ENCODE peak calls at places on chromosome 3, in four cellular contexts. One of them, this sample, is unnamed.
A peak's percentile ranks its signal among the peaks of the same experiment; 100 is the strongest.

GRCh38 chr3:170564664-170565063 is 21.2 kb downstream of the SLC7A14 start:
- DNase-seq in IMR-90: no peak
- DNase-seq in mesendoderm: no peak
- DNase-seq in H1: no peak
- DNase-seq in this sample: no peak

GRCh38 chr3:18870642-18871041 is 277.7 kb upstream of the KCNH8 start:
- DNase-seq in IMR-90: no peak
- DNase-seq in mesendoderm: no peak
- DNase-seq in H1: no peak
- DNase-seq in this sample: no peak

GRCh38 chr3:15859507-15860013 is 61.8 kb upstream of the ANKRD28 start:
- DNase-seq in IMR-90: peak; percentile 74
- DNase-seq in mesendoderm: peak; percentile 92
- DNase-seq in H1: no peak
- DNase-seq in this sample: peak; percentile 84

GRCh38 chr3:145807990-145808389 is 353.0 kb downstream of the PLOD2 start:
- DNase-seq in IMR-90: peak; percentile 6
- DNase-seq in mesendoderm: peak; percentile 78
- DNase-seq in H1: no peak
- DNase-seq in this sample: no peak

GRCh38 chr3:107897471-107898180 is 193.2 kb downstream of the CD47 start:
- DNase-seq in IMR-90: peak; percentile 41
- DNase-seq in mesendoderm: no peak
- DNase-seq in H1: no peak
- DNase-seq in this sample: no peak

GRCh38 chr3:41404601-41405000 is 205.3 kb downstream of the CTNNB1 start:
- DNase-seq in IMR-90: no peak
- DNase-seq in mesendoderm: no peak
- DNase-seq in H1: no peak
- DNase-seq in this sample: no peak

GRCh38 chr3:13433931-13434330 is 13.8 kb upstream of the NUP210 start:
- DNase-seq in IMR-90: no peak
- DNase-seq in mesendoderm: no peak
- DNase-seq in H1: no peak
- DNase-seq in this sample: no peak

GRCh38 chr3:197181751-197182150 is 116.7 kb downstream of the DLG1 start:
- DNase-seq in IMR-90: peak; percentile 72
- DNase-seq in mesendoderm: no peak
- DNase-seq in H1: no peak
- DNase-seq in this sample: no peak

GRCh38 chr3:42852443-42852842 is 23.2 kb downstream of the CYP8B1 start:
- DNase-seq in IMR-90: no peak
- DNase-seq in mesendoderm: no peak
- DNase-seq in H1: no peak
- DNase-seq in this sample: no peak

GRCh38 chr3:188861847-188862740 is 309.7 kb upstream of the TPRG1 start:
- DNase-seq in IMR-90: peak; percentile 23
- DNase-seq in mesendoderm: no peak
- DNase-seq in H1: no peak
- DNase-seq in this sample: no peak

GRCh38 chr3:45486136-45486535 is 97.8 kb downstream of the LARS2 start:
- DNase-seq in IMR-90: peak; percentile 35
- DNase-seq in mesendoderm: no peak
- DNase-seq in H1: no peak
- DNase-seq in this sample: no peak

GRCh38 chr3:33664195-33664594 is 53.9 kb downstream of the CLASP2 start:
- DNase-seq in IMR-90: peak; percentile 92
- DNase-seq in mesendoderm: no peak
- DNase-seq in H1: no peak
- DNase-seq in this sample: no peak

GRCh38 chr3:190534386-190534785 is 20.5 kb downstream of the IL1RAP start:
- DNase-seq in IMR-90: no peak
- DNase-seq in mesendoderm: no peak
- DNase-seq in H1: no peak
- DNase-seq in this sample: no peak

GRCh38 chr3:180930526-180930925 is 18.1 kb downstream of the FXR1 start:
- DNase-seq in IMR-90: no peak
- DNase-seq in mesendoderm: no peak
- DNase-seq in H1: no peak
- DNase-seq in this sample: no peak

GRCh38 chr3:157394361-157394760 is 42.3 kb upstream of the PTX3 start:
- DNase-seq in IMR-90: peak; percentile 21
- DNase-seq in mesendoderm: no peak
- DNase-seq in H1: no peak
- DNase-seq in this sample: no peak

GRCh38 chr3:168212664-168213255 is 117.0 kb upstream of the GOLIM4 start:
- DNase-seq in IMR-90: no peak
- DNase-seq in mesendoderm: no peak
- DNase-seq in H1: no peak
- DNase-seq in this sample: no peak

GRCh38 chr3:2713923-2714322 is 396.3 kb downstream of the IL5RA start:
- DNase-seq in IMR-90: no peak
- DNase-seq in mesendoderm: no peak
- DNase-seq in H1: no peak
- DNase-seq in this sample: no peak

GRCh38 chr3:46737320-46737719 is 19.7 kb upstream of the PRSS50 start:
- DNase-seq in IMR-90: no peak
- DNase-seq in mesendoderm: no peak
- DNase-seq in H1: no peak
- DNase-seq in this sample: no peak

GRCh38 chr3:131711114-131711786 is 208.5 kb upstream of the MRPL3 start:
- DNase-seq in IMR-90: no peak
- DNase-seq in mesendoderm: peak; percentile 47
- DNase-seq in H1: no peak
- DNase-seq in this sample: peak; percentile 32

GRCh38 chr3:37957185-37957936 is 33.2 kb upstream of the VILL start:
- DNase-seq in IMR-90: no peak
- DNase-seq in mesendoderm: no peak
- DNase-seq in H1: no peak
- DNase-seq in this sample: no peak

GRCh38 chr3:37963635-37964034 is 27.0 kb upstream of the VILL start:
- DNase-seq in IMR-90: no peak
- DNase-seq in mesendoderm: no peak
- DNase-seq in H1: no peak
- DNase-seq in this sample: no peak

GRCh38 chr3:37962906-37963486 is 27.6 kb upstream of the VILL start:
- DNase-seq in IMR-90: no peak
- DNase-seq in mesendoderm: no peak
- DNase-seq in H1: no peak
- DNase-seq in this sample: no peak

GRCh38 chr3:37964716-37965115 is 25.9 kb upstream of the VILL start:
- DNase-seq in IMR-90: no peak
- DNase-seq in mesendoderm: no peak
- DNase-seq in H1: no peak
- DNase-seq in this sample: no peak

GRCh38 chr3:37961622-37962455 is 28.7 kb upstream of the VILL start:
- DNase-seq in IMR-90: no peak
- DNase-seq in mesendoderm: no peak
- DNase-seq in H1: no peak
- DNase-seq in this sample: no peak
- H4K5ac ChIP-seq in IMR-90: no peak overlapping the region
- H4K5ac ChIP-seq in mesendoderm: no peak overlapping the region
- H4K5ac ChIP-seq in H1: no peak overlapping the region
- H4K5ac ChIP-seq in this sample: no peak overlapping the region

GRCh38 chr3:35276616-35277015 is 362.7 kb upstream of the ARPP21 start:
- DNase-seq in IMR-90: no peak
- DNase-seq in mesendoderm: no peak
- DNase-seq in H1: no peak
- DNase-seq in this sample: no peak
- H3K23ac ChIP-seq in IMR-90: no peak overlapping the region
- H3K23ac ChIP-seq in mesendoderm: no peak overlapping the region
- H3K23ac ChIP-seq in H1: no peak overlapping the region
- H3K23ac ChIP-seq in this sample: no peak overlapping the region

GRCh38 chr3:179046497-179047353 is 24.9 kb downstream of the ZMAT3 start:
- DNase-seq in IMR-90: peak; percentile 8
- DNase-seq in mesendoderm: no peak
- DNase-seq in H1: no peak
- DNase-seq in this sample: no peak
- H4K5ac ChIP-seq in IMR-90: no peak overlapping the region
- H4K5ac ChIP-seq in mesendoderm: no peak overlapping the region
- H4K5ac ChIP-seq in H1: no peak overlapping the region
- H4K5ac ChIP-seq in this sample: no peak overlapping the region

GRCh38 chr3:50122071-50122470 is 33.1 kb upstream of the SEMA3F start:
- DNase-seq in IMR-90: no peak
- DNase-seq in mesendoderm: no peak
- DNase-seq in H1: no peak
- DNase-seq in this sample: no peak
- H3K23ac ChIP-seq in IMR-90: no peak overlapping the region
- H3K23ac ChIP-seq in mesendoderm: no peak overlapping the region
- H3K23ac ChIP-seq in H1: no peak overlapping the region
- H3K23ac ChIP-seq in this sample: no peak overlapping the region

DNA sequence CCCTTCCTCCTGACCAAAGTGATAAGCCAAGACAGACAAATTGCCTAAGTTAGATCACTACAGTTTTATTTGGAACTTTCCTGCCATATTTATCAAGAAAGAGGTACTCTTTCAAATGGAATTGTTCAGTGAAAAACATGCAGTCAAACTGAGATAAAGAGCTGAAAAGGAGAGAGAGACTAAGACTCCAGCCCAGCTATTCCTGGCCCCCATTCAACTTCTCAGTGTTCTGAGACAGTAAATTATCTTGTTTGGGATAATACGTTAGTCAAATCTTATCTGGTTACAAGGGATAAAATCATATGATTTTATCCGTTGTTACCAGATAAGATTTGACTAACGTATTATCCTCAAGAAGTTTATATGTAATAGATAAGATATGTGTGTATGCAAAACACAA is 67.6 kb upstream of the CMC1 start:
- DNase-seq in IMR-90: no peak
- DNase-seq in mesendoderm: no peak
- DNase-seq in H1: no peak
- DNase-seq in this sample: no peak
- H4K5ac ChIP-seq in IMR-90: no peak overlapping the region
- H4K5ac ChIP-seq in mesendoderm: no peak overlapping the region
- H4K5ac ChIP-seq in H1: no peak overlapping the region
- H4K5ac ChIP-seq in this sample: no peak overlapping the region

DNA sequence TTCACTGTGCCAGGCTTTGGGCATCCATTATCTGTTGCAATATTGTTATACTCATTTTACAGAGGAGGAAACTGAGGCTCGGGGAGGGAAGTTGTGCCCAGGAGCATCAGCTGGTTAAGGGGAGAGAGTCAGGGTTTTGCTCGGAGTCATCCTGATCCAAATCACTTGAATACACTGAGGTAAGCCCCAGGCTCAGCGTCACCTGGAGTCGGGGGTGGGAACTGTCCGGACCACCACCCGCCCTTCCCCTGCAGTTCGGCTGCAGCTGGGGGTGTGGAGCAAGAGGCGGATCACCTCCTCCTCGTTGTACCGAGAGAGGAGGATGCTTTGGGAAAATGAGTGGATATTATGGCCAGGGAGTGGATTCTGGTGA is 646 bp downstream of the HRH1 start:
- DNase-seq in IMR-90: peak; percentile 38
- DNase-seq in mesendoderm: peak; percentile 71
- DNase-seq in H1: peak; percentile 56
- DNase-seq in this sample: peak; percentile 56
- H3K23ac ChIP-seq in IMR-90: peak overlapping the region; percentile 92
- H3K23ac ChIP-seq in mesendoderm: no peak overlapping the region
- H3K23ac ChIP-seq in H1: no peak overlapping the region
- H3K23ac ChIP-seq in this sample: no peak overlapping the region

DNA sequence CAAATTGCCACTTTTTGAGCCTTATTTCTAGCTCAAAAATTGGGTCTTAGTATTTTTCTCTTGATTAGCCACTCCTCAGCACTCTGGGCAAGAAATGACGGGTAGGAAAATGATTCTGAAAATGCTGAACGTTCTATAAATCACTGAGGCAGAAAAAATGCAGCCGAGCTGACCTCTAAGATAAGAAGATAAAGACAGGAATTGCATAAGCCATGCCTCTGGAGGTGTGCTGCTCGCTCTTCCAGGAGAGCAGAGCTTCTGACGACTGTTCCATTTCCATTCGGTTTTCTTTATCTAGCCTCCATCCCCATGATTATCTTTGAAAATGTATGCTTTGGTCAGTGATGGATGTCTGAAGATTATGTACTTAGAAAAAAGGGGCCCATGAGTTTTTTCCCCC is 558.8 kb upstream of the ADAMTS9 start:
- DNase-seq in IMR-90: no peak
- DNase-seq in mesendoderm: peak; percentile 34
- DNase-seq in H1: no peak
- DNase-seq in this sample: no peak
- H4K5ac ChIP-seq in IMR-90: no peak overlapping the region
- H4K5ac ChIP-seq in mesendoderm: no peak overlapping the region
- H4K5ac ChIP-seq in H1: no peak overlapping the region
- H4K5ac ChIP-seq in this sample: no peak overlapping the region

GRCh38 chr3:51968175-51968681 is 974 bp upstream of the PCBP4 start:
- DNase-seq in IMR-90: peak; percentile 18
- DNase-seq in mesendoderm: peak; percentile 75
- DNase-seq in H1: no peak
- DNase-seq in this sample: peak; percentile 74
- H3K23ac ChIP-seq in IMR-90: peak overlapping the region; percentile 84
- H3K23ac ChIP-seq in mesendoderm: peak overlapping the region; percentile 83
- H3K23ac ChIP-seq in H1: peak overlapping the region; percentile 32
- H3K23ac ChIP-seq in this sample: no peak overlapping the region

DNA sequence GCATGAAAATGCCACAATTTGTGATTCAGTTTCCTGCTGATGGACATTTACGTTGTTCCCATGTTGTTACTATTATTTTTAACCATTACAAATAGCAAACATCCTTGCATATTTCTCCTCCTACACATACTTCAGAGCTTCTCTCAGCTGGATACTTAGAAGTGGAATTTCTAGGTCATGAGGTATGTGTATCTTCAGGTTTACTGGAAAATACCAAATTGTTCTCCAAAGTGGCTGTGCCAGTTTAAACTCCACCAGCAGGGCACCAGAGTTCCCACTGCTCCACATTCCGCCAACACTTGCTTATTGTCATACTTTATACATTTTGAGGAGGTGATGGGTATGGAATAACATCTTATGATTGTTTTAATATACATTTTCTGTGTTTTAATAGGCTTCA is 45.7 kb downstream of the PRR23E start:
- DNase-seq in IMR-90: no peak
- DNase-seq in mesendoderm: no peak
- DNase-seq in H1: no peak
- DNase-seq in this sample: no peak
- H4K5ac ChIP-seq in IMR-90: no peak overlapping the region
- H4K5ac ChIP-seq in mesendoderm: no peak overlapping the region
- H4K5ac ChIP-seq in H1: no peak overlapping the region
- H4K5ac ChIP-seq in this sample: no peak overlapping the region